ENCODE peak calls at places on chromosomes 2 and 18, in eight cellular contexts. One of them, this sample, is unnamed.

GRCh38 chr18:8686556-8686955 is 18.8 kb upstream of the MTCL1 start:
- DNase-seq in kidney epithelial cell: no peak
- DNase-seq in HT-29: no peak
- DNase-seq in ACHN: no peak
- DNase-seq in GM23338: no peak
- DNase-seq in H9: no peak
- DNase-seq in activated T-cell treated with anti-CD3 and anti-CD28 coated beads, Interleukin-2, amount 50 U/mL, for 72 hours: no peak
- DNase-seq in glutamatergic neuron: no peak
- DNase-seq in this sample: no peak

GRCh38 chr18:48956378-48956777 is 5.6 kb upstream of the SMAD7 start:
- DNase-seq in kidney epithelial cell: no peak
- DNase-seq in HT-29: no peak
- DNase-seq in ACHN: no peak
- DNase-seq in GM23338: no peak
- DNase-seq in H9: no peak
- DNase-seq in activated T-cell treated with anti-CD3 and anti-CD28 coated beads, Interleukin-2, amount 50 U/mL, for 72 hours: no peak
- DNase-seq in glutamatergic neuron: no peak
- DNase-seq in this sample: no peak

GRCh38 chr2:156867201-156867600 is 390.3 kb upstream of the GALNT5 start:
- DNase-seq in kidney epithelial cell: no peak
- DNase-seq in HT-29: no peak
- DNase-seq in ACHN: no peak
- DNase-seq in GM23338: no peak
- DNase-seq in H9: no peak
- DNase-seq in activated T-cell treated with anti-CD3 and anti-CD28 coated beads, Interleukin-2, amount 50 U/mL, for 72 hours: no peak
- DNase-seq in glutamatergic neuron: no peak
- DNase-seq in this sample: no peak

GRCh38 chr2:29650634-29651097 is 270.7 kb downstream of the ALK start:
- DNase-seq in kidney epithelial cell: no peak
- DNase-seq in HT-29: no peak
- DNase-seq in ACHN: no peak
- DNase-seq in GM23338: no peak
- DNase-seq in H9: no peak
- DNase-seq in activated T-cell treated with anti-CD3 and anti-CD28 coated beads, Interleukin-2, amount 50 U/mL, for 72 hours: no peak
- DNase-seq in glutamatergic neuron: no peak
- DNase-seq in this sample: no peak

GRCh38 chr2:143684731-143685364 is 555.6 kb downstream of the ARHGAP15 start:
- DNase-seq in kidney epithelial cell: no peak
- DNase-seq in HT-29: no peak
- DNase-seq in ACHN: no peak
- DNase-seq in GM23338: no peak
- DNase-seq in H9: no peak
- DNase-seq in activated T-cell treated with anti-CD3 and anti-CD28 coated beads, Interleukin-2, amount 50 U/mL, for 72 hours: no peak
- DNase-seq in glutamatergic neuron: no peak
- DNase-seq in this sample: no peak

GRCh38 chr18:54388203-54389142 is 30.8 kb downstream of the C18orf54 start:
- DNase-seq in kidney epithelial cell: peak; percentile 88
- DNase-seq in HT-29: peak; percentile 61
- DNase-seq in ACHN: peak; percentile 88
- DNase-seq in GM23338: peak; percentile 90
- DNase-seq in H9: peak; percentile 92
- DNase-seq in activated T-cell treated with anti-CD3 and anti-CD28 coated beads, Interleukin-2, amount 50 U/mL, for 72 hours: peak; percentile 48
- DNase-seq in glutamatergic neuron: no peak
- DNase-seq in this sample: peak; percentile 79

GRCh38 chr2:174529916-174530315 is 43.1 kb upstream of the GPR155 start:
- DNase-seq in kidney epithelial cell: no peak
- DNase-seq in HT-29: no peak
- DNase-seq in ACHN: no peak
- DNase-seq in GM23338: no peak
- DNase-seq in H9: no peak
- DNase-seq in activated T-cell treated with anti-CD3 and anti-CD28 coated beads, Interleukin-2, amount 50 U/mL, for 72 hours: no peak
- DNase-seq in glutamatergic neuron: no peak
- DNase-seq in this sample: no peak

GRCh38 chr2:67596871-67597270 is 199.7 kb downstream of the ETAA1 start:
- DNase-seq in kidney epithelial cell: no peak
- DNase-seq in HT-29: no peak
- DNase-seq in ACHN: no peak
- DNase-seq in GM23338: no peak
- DNase-seq in H9: no peak
- DNase-seq in activated T-cell treated with anti-CD3 and anti-CD28 coated beads, Interleukin-2, amount 50 U/mL, for 72 hours: no peak
- DNase-seq in glutamatergic neuron: no peak
- DNase-seq in this sample: no peak

GRCh38 chr2:237022533-237022932 is 63.2 kb upstream of the COPS8 start:
- DNase-seq in kidney epithelial cell: no peak
- DNase-seq in HT-29: no peak
- DNase-seq in ACHN: no peak
- DNase-seq in GM23338: no peak
- DNase-seq in H9: no peak
- DNase-seq in activated T-cell treated with anti-CD3 and anti-CD28 coated beads, Interleukin-2, amount 50 U/mL, for 72 hours: no peak
- DNase-seq in glutamatergic neuron: no peak
- DNase-seq in this sample: no peak

GRCh38 chr18:52160652-52161051 is 179.3 kb upstream of the DCC start:
- DNase-seq in kidney epithelial cell: peak; percentile 68
- DNase-seq in HT-29: peak; percentile 69
- DNase-seq in ACHN: no peak
- DNase-seq in GM23338: peak; percentile 73
- DNase-seq in H9: peak; percentile 69
- DNase-seq in activated T-cell treated with anti-CD3 and anti-CD28 coated beads, Interleukin-2, amount 50 U/mL, for 72 hours: no peak
- DNase-seq in glutamatergic neuron: no peak
- DNase-seq in this sample: no peak

GRCh38 chr18:28175930-28176673 is 828 bp downstream of the CDH2 start:
- DNase-seq in kidney epithelial cell: no peak
- DNase-seq in HT-29: no peak
- DNase-seq in ACHN: peak; percentile 42
- DNase-seq in GM23338: peak; percentile 62
- DNase-seq in H9: peak; percentile 43
- DNase-seq in activated T-cell treated with anti-CD3 and anti-CD28 coated beads, Interleukin-2, amount 50 U/mL, for 72 hours: no peak
- DNase-seq in glutamatergic neuron: peak; percentile 68
- DNase-seq in this sample: no peak

This sample was measured in HL-60.